ENCODE peak calls at places on chromosome 19, in five cellular contexts. G is A549, U is D721Med, R is colonic mucosa, Q is thyroid gland. H is an unnamed sample.

GRCh38 chr19:3604987-3605343 is 1.7 kb downstream of the TBXA2R start:
- DNase-seq in G (no peak), Q (no peak), U (no peak), R (no peak), H (no peak)

GRCh38 chr19:53541971-53542370 is 4.0 kb downstream of the ZNF331 start:
- DNase-seq in Q (no peak), G (no peak), U (no peak), R (no peak), H (no peak)

GRCh38 chr19:48182434-48182833 is 12.0 kb downstream of the ZSWIM9 start:
- DNase-seq in U (no peak), Q (no peak), G (no peak), R (no peak), H (no peak)

GRCh38 chr19:30629086-30629485 is 256.9 kb downstream of the ZNF536 start:
- DNase-seq in G (no peak), Q (no peak), R (no peak), U (no peak), H (no peak)

GRCh38 chr19:46731584-46731983 is 14.3 kb upstream of the FKRP start:
- DNase-seq in G (no peak), Q (no peak), R (no peak), U (no peak), H (no peak)

GRCh38 chr19:2613507-2614295 is 88.8 kb downstream of the GNG7 start:
- DNase-seq in Q (peak; percentile 53), G (peak; percentile 41), U (no peak), R (no peak), H (no peak)

GRCh38 chr19:47267350-47267759 is 7.3 kb upstream of the INAFM1 start:
- DNase-seq in R (no peak), Q (no peak), G (no peak), U (peak; percentile 75), H (no peak)

GRCh38 chr19:33998302-33998701 is 174.0 kb upstream of the LSM14A start:
- DNase-seq in U (no peak), G (peak; percentile 24), Q (no peak), R (no peak), H (no peak)

GRCh38 chr19:1106841-1107654 is 3.3 kb downstream of the GPX4 start:
- DNase-seq in G (peak; percentile 86), R (peak; percentile 26), U (no peak), Q (no peak), H (no peak)

DNA sequence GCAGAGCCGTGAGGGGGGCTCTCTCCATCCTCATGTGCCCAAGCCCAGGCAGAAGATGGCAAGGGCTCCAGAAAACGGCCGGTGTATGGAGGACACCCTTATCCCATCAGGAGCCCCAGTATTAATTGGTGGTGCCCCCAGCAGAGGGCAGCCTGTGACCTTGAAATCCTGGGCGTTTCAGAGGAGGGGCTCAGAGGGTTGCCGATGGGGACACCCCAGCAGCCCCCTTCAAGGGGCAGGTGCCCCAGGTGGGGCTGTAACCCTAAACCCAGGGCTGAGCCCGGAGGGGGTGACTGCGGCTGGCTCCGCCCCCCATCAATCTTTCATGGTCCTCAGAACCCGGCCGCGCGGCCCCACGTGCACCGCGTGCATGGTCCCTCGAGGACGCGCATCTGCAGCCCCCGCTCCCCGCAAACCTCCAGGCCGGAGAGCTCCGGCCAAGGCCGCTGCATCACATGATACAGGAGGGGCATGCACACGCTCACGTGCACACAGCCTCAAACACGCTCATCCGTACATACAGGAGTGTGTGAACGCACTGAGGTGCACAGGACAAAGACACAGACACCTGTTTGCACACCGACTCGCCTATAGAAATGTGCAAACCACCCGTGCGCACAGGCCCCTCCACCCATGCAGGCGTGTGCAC is 959 bp downstream of the RAB3A start:
- DNase-seq in R (peak; percentile 55), G (no peak), Q (peak; percentile 51), U (peak; percentile 21), H (no peak)
- TF ChIP-seq CTCF in R (no peak), G (peak; percentile 27), Q (no peak), U (peak; percentile 39), H (peak; percentile 55)

GRCh38 chr19:41366089-41366488 is 2.1 kb upstream of the B9D2 start:
- DNase-seq in Q (no peak), U (no peak), G (peak; percentile 70), R (no peak), H (no peak)
- TF ChIP-seq CTCF in Q (no peak), U (no peak), G (peak; percentile 26), R (no peak), H (peak; percentile 60)

GRCh38 chr19:56119585-56119978 is 1.5 kb downstream of the ZNF787 start:
- DNase-seq in Q (no peak), U (no peak), G (peak; percentile 55), R (peak; percentile 81), H (no peak)

GRCh38 chr19:56121180-56122167 is at the start of gene ZNF787:
- DNase-seq in Q (peak; percentile 99), G (peak; percentile 99), U (peak; percentile 69), R (peak; percentile 97), H (peak; percentile 100)

GRCh38 chr19:56118666-56119584 is 2.2 kb downstream of the ZNF787 start:
- DNase-seq in Q (no peak), R (no peak), G (no peak), U (no peak), H (no peak)

GRCh38 chr19:56120002-56120370 is 1.1 kb downstream of the ZNF787 start:
- DNase-seq in Q (no peak), G (no peak), R (no peak), U (no peak), H (no peak)

DNA sequence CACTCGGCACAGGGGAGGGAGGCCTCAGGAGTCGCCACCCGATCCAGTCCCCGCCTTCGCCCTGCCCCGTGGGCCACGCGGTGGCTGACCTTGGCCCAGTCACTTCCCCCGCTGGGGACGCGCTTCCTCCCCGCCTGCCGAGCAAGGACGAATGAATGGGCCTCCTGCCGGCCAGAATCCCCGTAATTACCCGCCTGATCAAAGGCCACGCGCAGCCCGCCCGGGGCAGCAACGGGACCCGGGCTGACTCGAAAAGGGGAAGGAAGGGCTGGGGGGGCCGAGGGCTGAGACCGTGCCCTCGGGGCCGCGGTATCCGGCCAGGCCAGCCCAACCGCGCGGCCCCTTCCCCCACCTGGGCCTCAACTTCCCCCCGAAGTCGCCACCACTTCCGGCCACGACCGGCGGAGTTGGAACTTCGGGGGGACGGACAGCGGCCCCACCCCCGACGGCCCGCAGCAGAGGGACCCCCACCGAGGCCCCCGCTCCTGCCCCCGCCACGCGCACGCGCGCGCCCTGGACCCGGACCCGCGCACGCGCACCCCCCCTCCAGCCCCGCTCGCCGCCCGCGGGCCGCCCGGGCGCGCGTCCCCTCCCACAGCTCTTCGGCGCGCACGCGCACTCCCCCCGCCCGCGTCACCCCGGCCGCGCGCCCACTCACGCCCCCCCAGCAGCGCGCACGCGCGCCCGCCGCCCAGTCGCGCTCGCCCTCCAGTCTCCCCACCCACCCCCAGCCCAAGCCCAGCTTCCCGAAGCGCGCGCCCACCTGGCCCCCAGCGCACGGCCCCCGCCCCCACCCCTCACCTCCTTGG is 520 bp downstream of the ZNF787 start:
- DNase-seq in U (no peak), G (peak; percentile 89), Q (peak; percentile 54), R (peak; percentile 91), H (peak; percentile 78)
- TF ChIP-seq CTCF in U (no peak), G (no peak), Q (no peak), R (no peak), H (peak; percentile 45)

DNA sequence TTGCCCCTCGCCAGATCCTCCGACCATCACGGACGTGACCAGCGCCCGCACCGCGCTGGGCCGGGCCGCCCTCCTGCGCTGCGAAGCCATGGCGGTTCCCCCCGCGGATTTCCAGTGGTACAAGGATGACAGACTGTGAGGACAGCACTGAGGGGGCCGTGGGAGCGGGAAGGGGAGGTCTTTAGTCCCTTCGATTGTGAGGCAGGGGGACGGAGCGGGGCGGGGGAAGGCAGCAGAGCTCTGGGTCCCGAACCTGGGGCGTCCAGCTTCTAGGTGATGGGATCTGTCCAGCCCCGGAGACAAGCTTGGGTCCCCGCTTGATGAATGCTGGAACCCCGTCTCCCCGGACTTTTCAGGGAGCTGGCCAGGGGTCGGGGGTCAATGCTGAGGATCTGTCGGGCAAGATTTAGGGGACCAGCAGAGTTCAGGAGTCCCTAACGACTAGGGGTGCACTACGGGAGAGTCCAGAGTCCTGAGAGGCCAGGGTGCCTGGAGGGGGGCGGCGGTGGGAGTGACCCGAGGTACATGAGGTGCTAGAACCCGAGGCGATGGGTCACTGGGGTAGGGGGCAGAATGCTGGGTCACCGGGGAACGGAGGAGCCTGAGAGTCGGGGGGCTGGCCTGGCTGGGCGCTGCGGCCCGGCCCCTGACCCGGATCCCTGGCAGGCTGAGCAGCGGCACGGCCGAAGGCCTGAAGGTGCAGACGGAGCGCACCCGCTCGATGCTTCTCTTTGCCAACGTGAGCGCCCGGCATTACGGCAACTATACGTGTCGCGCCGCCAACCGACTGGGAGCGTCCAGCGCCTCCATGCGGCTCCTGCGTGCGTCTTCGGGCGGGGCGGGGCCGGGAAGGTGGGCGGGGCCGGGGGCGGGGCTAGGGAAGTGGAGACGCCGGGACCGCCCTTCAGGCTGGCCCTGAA is 14.6 kb downstream of the VSIG10L start:
- DNase-seq in G (peak; percentile 85), R (peak; percentile 61), Q (no peak), U (no peak), H (no peak)
- TF ChIP-seq CTCF in G (peak; percentile 39), R (no peak), Q (no peak), U (no peak), H (no peak)

DNA sequence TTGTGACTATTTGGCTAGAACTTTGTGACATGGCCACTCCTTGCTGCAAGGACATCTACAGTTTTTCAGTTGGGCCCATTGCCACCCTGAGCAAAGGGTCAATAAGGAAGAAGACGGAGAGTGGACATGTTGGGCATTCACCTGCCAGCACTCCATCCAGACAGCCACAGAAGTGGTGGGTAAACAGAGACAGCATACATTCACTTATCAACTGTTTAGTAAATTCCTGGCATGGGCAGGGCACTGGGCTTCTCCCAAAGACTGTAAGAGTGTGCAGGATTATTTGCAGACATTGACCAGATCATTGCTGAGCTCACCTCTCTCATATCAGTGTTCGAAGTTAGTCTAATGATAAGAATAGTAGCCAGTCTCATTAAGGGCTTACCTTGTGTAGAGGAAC is 29.2 kb downstream of the SIPA1L3 start:
- DNase-seq in G (peak; percentile 55), Q (no peak), U (no peak), R (peak; percentile 71), H (no peak)
- TF ChIP-seq CTCF in G (no peak), Q (no peak), U (no peak), R (no peak), H (no peak)

H was measured in type B pancreatic cell.